ENCODE peak calls at places on chromosome 11, in ten cellular contexts. N is kidney, I is mammary epithelial cell, A is psoas muscle, Z is HL-60, G is brain microvascular endothelial cell, W is foreskin keratinocyte, C is AG04450, K is RWPE1, T is A549. P is an unnamed sample.

GRCh38 chr11:121564948-121565684 is 112.3 kb upstream of the SORL1-AS1 start:
- DNase-seq in N (no peak), I (no peak), A (no peak), Z (no peak), G (no peak), W (no peak), C (no peak), K (no peak), T (no peak), P (no peak)

GRCh38 chr11:6737872-6738466 is 33.8 kb downstream of the OR2AG2 start:
- DNase-seq in N (no peak), I (peak), A (no peak), Z (peak), G (peak), W (peak), C (no peak), K (peak), T (peak), P (peak)

GRCh38 chr11:118565062-118565461 is 669 bp downstream of the IFT46 start:
- DNase-seq in N (no peak), I (peak), A (peak), Z (no peak), G (no peak), W (no peak), C (no peak), K (peak), T (no peak), P (peak)

GRCh38 chr11:39724404-39724803 is 1735.0 kb downstream of the LRRC4C start:
- DNase-seq in N (no peak), I (no peak), A (no peak), Z (no peak), G (no peak), W (no peak), C (no peak), K (peak), T (no peak), P (no peak)

GRCh38 chr11:101617735-101618332 is 34.0 kb upstream of the TRPC6 start:
- DNase-seq in N (no peak), I (peak), A (no peak), Z (no peak), G (no peak), W (peak), C (no peak), K (peak), T (no peak), P (no peak)

GRCh38 chr11:61186504-61186903 is 16.8 kb upstream of the PGA3 start:
- DNase-seq in N (no peak), I (no peak), A (no peak), Z (no peak), G (no peak), W (no peak), C (no peak), K (no peak), T (no peak), P (no peak)

GRCh38 chr11:111555255-111555654 is 14.7 kb downstream of the LAYN start:
- DNase-seq in N (no peak), I (peak), A (no peak), Z (no peak), G (peak), W (peak), C (no peak), K (peak), T (no peak), P (no peak)

GRCh38 chr11:23846902-23847422 is 649.9 kb upstream of the LUZP2 start:
- DNase-seq in N (no peak), I (no peak), A (no peak), Z (no peak), G (no peak), W (no peak), C (no peak), K (no peak), T (no peak), P (no peak)

GRCh38 chr11:117160826-117161225 is 16.7 kb downstream of the PAFAH1B2 start:
- DNase-seq in N (no peak), I (no peak), A (no peak), Z (no peak), G (no peak), W (no peak), C (no peak), K (no peak), T (no peak), P (no peak)

GRCh38 chr11:67118059-67118766 is 850 bp upstream of the KDM2A start:
- DNase-seq in N (peak), I (no peak), A (peak), Z (no peak), G (no peak), W (no peak), C (no peak), K (peak), T (peak), P (no peak)

GRCh38 chr11:71962428-71963038 is 33.7 kb downstream of the RNF121 start:
- DNase-seq in N (no peak), I (no peak), A (no peak), Z (peak), G (no peak), W (no peak), C (peak), K (no peak), T (peak), P (peak)

GRCh38 chr11:110085255-110085838 is 7.8 kb upstream of the ZC3H12C start:
- DNase-seq in N (no peak), I (peak), A (no peak), Z (no peak), G (no peak), W (no peak), C (no peak), K (no peak), T (no peak), P (no peak)

GRCh38 chr11:22193348-22194051 is 615 bp downstream of the ANO5 start:
- DNase-seq in N (peak), I (no peak), A (peak), Z (no peak), G (no peak), W (no peak), C (no peak), K (no peak), T (peak), P (peak)

DNA sequence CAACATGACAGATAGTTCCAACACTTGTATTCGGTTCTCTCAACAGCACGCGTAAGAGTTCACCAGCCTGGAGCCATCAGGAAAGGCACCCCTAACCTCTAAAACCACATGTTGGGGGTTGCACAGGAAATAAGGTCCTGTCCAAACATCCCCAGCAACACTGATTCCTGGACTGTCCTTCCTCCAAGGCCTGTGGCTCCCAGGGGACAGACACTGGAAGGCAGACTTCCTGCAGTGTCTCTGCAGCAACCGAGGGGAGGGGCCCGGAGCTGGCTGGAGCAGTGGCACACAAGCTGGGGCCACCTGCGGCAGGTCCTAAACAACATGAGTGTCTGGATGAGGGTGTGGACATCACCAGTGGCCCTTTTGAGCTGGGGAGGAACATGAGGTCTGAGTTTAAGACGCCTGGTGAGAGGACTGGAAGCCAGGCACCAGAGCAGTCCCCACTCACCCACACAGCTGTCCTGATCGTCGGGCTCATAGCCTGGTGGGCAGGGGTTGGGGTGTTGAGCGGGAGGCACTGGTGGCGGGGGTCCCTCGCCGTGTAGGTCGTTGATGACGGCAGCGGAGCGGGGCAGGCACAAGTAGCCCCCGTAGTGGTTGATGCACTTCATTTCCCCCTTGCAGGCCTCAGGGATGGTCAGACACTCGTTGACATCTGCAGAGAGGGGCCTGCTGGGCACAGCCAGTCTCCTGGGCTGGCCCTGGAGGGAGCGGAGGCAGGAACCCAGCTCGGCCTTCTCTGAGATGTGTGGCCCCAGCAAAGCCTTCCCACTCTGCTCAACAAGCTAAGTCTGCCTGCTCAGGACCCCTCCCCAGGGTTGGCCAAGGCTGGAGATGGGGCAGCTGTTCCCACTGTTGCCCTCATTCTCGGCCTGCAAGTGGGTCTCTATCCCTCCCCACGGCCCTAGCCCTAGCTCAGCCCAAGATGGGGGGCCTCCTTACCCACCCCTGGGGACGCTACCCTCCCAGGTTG is 1.6 kb downstream of the EFEMP2 start:
- DNase-seq in N (peak), I (no peak), A (peak), Z (peak), G (no peak), W (no peak), C (no peak), K (no peak), T (no peak), P (no peak)
- H3K27ac ChIP-seq in N (no peak), I (no peak), A (peak), Z (no peak), G (peak), W (no peak), C (peak), K (peak), T (peak), P (peak)

DNA sequence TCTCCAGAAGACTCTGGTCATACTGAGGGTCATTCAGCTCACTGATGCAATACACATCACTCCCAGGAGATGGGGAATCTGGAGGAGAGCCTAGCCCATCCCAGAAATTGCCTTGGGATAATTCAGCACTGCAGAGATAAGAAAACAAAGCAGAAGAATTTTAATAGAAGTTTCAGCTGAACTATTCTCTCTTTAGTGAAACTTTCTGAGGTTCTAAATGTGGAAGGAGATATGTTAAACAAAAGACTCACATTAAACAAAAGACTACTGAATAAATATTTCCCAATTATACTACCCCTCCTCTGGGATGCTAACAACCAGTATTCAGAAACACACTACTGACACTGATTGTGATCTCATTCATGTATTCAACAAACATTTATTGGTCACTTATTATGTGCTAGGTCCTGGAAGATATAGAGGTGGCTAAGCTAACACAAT is 47.8 kb downstream of the C2CD3 start:
- DNase-seq in N (no peak), I (no peak), A (no peak), Z (no peak), G (no peak), W (no peak), C (no peak), K (no peak), T (peak), P (peak)
- TF ChIP-seq CTCF in N (no peak), I (peak), A (no peak), Z (no peak), G (no peak), W (peak), C (peak), K (no peak), T (no peak), P (no peak)

GRCh38 chr11:125516266-125516665 is 20.2 kb upstream of the FEZ1 start:
- DNase-seq in N (no peak), I (no peak), A (no peak), Z (no peak), G (no peak), W (no peak), C (no peak), K (no peak), T (no peak), P (no peak)

GRCh38 chr11:125517116-125517804 is 21.2 kb upstream of the FEZ1 start:
- DNase-seq in N (no peak), I (no peak), A (no peak), Z (no peak), G (peak), W (no peak), C (peak), K (no peak), T (peak), P (peak)

GRCh38 chr11:125513705-125514265 is 17.7 kb upstream of the FEZ1 start:
- DNase-seq in N (no peak), I (no peak), A (no peak), Z (no peak), G (no peak), W (no peak), C (no peak), K (no peak), T (no peak), P (no peak)

GRCh38 chr11:125514336-125515101 is 18.5 kb upstream of the FEZ1 start:
- DNase-seq in N (no peak), I (peak), A (no peak), Z (peak), G (peak), W (peak), C (no peak), K (peak), T (no peak), P (peak)

DNA sequence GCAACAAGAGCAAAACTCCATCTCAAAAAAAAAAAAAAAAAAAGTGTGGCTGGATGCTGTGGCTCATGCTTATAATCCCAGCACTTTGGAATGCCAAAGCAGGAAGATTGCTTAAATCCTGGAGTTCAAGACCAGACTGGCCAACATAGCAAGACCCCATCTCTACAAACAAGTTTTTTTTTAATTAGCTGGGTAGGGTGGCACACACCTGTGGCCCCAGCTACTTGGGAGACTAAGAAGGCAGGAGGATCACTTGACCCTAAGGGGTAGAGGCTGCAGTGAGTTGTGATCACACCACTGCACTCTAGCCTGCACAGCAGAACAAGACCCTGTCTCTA is 19.0 kb upstream of the FEZ1 start:
- DNase-seq in N (no peak), I (no peak), A (no peak), Z (no peak), G (no peak), W (no peak), C (no peak), K (no peak), T (no peak), P (no peak)
- H3K27ac ChIP-seq in N (no peak), I (peak), A (no peak), Z (no peak), G (no peak), W (peak), C (no peak), K (peak), T (no peak), P (no peak)

GRCh38 chr11:70082829-70083228 is 4.7 kb downstream of the ANO1 start:
- DNase-seq in N (no peak), I (no peak), A (no peak), Z (no peak), G (no peak), W (no peak), C (no peak), K (no peak), T (peak), P (no peak)
- TF ChIP-seq CTCF in N (no peak), I (peak), A (no peak), Z (no peak), G (peak), W (peak), C (peak), K (no peak), T (peak), P (no peak)

GRCh38 chr11:92797874-92798273 is 171.6 kb upstream of the MTNR1B start:
- DNase-seq in N (no peak), I (no peak), A (no peak), Z (no peak), G (no peak), W (no peak), C (no peak), K (no peak), T (no peak), P (no peak)
- H3K27ac ChIP-seq in N (no peak), I (no peak), A (no peak), Z (no peak), G (no peak), W (no peak), C (no peak), K (no peak), T (no peak), P (no peak)

DNA sequence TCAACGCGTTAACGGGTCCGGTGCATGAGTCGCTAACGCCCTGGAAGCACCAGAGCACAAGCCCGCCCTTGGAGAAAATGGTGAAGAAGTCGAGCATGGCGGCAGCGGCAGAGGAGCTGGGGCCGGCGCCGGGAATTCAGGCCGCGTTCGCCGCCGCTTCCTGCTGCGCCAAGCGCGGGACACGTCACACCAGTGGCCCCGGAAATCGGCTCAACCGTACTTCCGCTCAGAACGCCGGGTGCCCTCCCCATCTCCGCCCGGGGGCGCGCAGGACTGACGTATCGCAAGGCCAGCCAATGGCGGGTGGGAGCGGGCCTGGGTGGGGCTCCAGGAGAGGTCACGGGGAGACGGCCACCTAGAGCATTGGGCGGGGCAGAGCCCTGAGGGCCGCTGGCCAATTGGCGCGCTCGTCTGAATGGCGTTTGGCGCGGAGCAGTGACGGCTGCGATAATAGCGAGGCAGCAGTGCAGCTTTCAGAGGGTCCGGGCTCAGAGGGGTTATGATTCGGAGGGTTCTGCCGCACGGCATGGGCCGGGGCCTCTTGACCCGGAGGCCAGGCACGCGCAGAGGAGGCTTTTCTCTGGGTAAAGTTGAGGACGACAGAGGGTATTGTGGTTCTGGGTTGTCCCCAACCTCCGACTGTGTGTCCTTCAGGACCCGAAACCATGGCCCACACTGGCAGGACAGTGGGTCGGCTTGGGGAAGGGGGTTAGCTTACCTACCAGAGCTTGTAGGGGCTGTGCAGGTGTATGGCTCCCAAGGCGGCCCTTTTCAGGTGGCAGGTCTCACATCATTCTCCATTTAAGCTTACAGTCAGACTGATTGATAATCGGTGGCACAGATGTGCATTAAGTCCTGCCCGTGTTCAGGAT is at the start of the genes FOXRED1 and SRPRA:
- DNase-seq in N (peak), I (peak), A (peak), Z (peak), G (peak), W (peak), C (peak), K (peak), T (peak), P (peak)
- TF ChIP-seq CTCF in N (no peak), I (no peak), A (no peak), Z (no peak), G (no peak), W (peak), C (no peak), K (no peak), T (no peak), P (no peak)

P was measured in cardiac muscle cell.